ENCODE peak calls at places on chromosomes 7 and 10, in four cellular contexts. Q is stomach, U is body of pancreas, R is HCT116. S is an unnamed sample.
A peak's percentile ranks its signal among the peaks of the same experiment; 100 is the strongest.

GRCh38 chr7:1579481-1580421 is 9.9 kb upstream of the PSMG3 start:
- DNase-seq in Q (peak; percentile 74), U (peak; percentile 63), R (no peak), S (peak; percentile 50)

GRCh38 chr7:92782855-92783254 is 53.5 kb downstream of the CDK6 start:
- DNase-seq in Q (no peak), U (no peak), R (no peak), S (no peak)

GRCh38 chr10:64733980-64734379 is 1212.8 kb downstream of the REEP3 start:
- DNase-seq in Q (peak; percentile 28), U (peak; percentile 25), R (peak; percentile 33), S (peak; percentile 44)

GRCh38 chr7:28346972-28347371 is 65.3 kb upstream of the CREB5 start:
- DNase-seq in Q (no peak), U (no peak), R (no peak), S (no peak)

GRCh38 chr10:63133787-63134557 is 844 bp downstream of the NRBF2 start:
- DNase-seq in Q (peak; percentile 48), U (no peak), R (no peak), S (peak; percentile 42)

GRCh38 chr10:29435809-29436501 is 147.1 kb downstream of the LYZL1 start:
- DNase-seq in Q (no peak), U (no peak), R (no peak), S (no peak)

GRCh38 chr10:97025613-97026242 is 160.0 kb downstream of the SLIT1 start:
- DNase-seq in Q (peak; percentile 73), U (peak; percentile 78), R (peak; percentile 47), S (peak; percentile 86)

GRCh38 chr7:15015545-15016314 is 113.2 kb upstream of the DGKB start:
- DNase-seq in Q (peak; percentile 27), U (peak; percentile 79), R (peak; percentile 87), S (no peak)

GRCh38 chr7:21251166-21251806 is 176.6 kb upstream of the SP4 start:
- DNase-seq in Q (peak; percentile 28), U (peak; percentile 14), R (no peak), S (peak; percentile 73)

GRCh38 chr7:35004531-35005096 is 32.7 kb downstream of the DPY19L1 start:
- DNase-seq in Q (no peak), U (no peak), R (peak; percentile 71), S (no peak)

GRCh38 chr10:97810476-97810875 is 38.7 kb upstream of the SFRP5 start:
- DNase-seq in Q (no peak), U (no peak), R (peak; percentile 10), S (no peak)

GRCh38 chr10:94673614-94674321 is 9.8 kb upstream of the CYP2C18 start:
- DNase-seq in Q (no peak), U (no peak), R (no peak), S (peak; percentile 62)

GRCh38 chr7:151813997-151814396 is 62.9 kb downstream of the PRKAG2 start:
- DNase-seq in Q (no peak), U (no peak), R (no peak), S (no peak)

GRCh38 chr7:156002362-156003001 is 190.2 kb upstream of the SHH start:
- DNase-seq in Q (no peak), U (no peak), R (no peak), S (no peak)

GRCh38 chr10:83934062-83934461 is 205.2 kb upstream of the GHITM start:
- DNase-seq in Q (no peak), U (no peak), R (no peak), S (no peak)

GRCh38 chr10:86958831-86959736 is 685 bp downstream of the SNCG start:
- DNase-seq in Q (no peak), U (no peak), R (peak; percentile 62), S (no peak)

GRCh38 chr7:35736725-35737124 is 41.8 kb upstream of the HERPUD2 start:
- DNase-seq in Q (no peak), U (no peak), R (no peak), S (no peak)

GRCh38 chr7:105703207-105703930 is 122.1 kb upstream of the EFCAB10 start:
- DNase-seq in Q (no peak), U (no peak), R (no peak), S (no peak)

GRCh38 chr7:40298421-40298820 is 163.6 kb downstream of the SUGCT start:
- DNase-seq in Q (no peak), U (no peak), R (no peak), S (no peak)

GRCh38 chr7:149569025-149569725 is 71.6 kb upstream of the ZNF746 start:
- DNase-seq in Q (no peak), U (no peak), R (no peak), S (no peak)
- H3K4me3 ChIP-seq in Q (no peak overlapping the region), U (no peak overlapping the region), R (no peak overlapping the region), S (no peak overlapping the region)

GRCh38 chr7:43584200-43584586 is 1.3 kb downstream of the STK17A start:
- DNase-seq in Q (no peak), U (peak; percentile 62), R (no peak), S (no peak)
- TF ChIP-seq POLR2A in Q (no peak), U (no peak), R (no peak), S (no peak)

GRCh38 chr10:103542764-103543616 is 49.5 kb downstream of the NEURL1 start:
- DNase-seq in Q (peak; percentile 40), U (peak; percentile 54), R (peak; percentile 46), S (peak; percentile 55)
- H3K4me3 ChIP-seq in Q (peak overlapping the region; percentile 38), U (no peak overlapping the region), R (peak overlapping the region; percentile 29), S (peak overlapping the region; percentile 1)

GRCh38 chr7:100675581-100676350 is 2.2 kb downstream of the GNB2 start:
- DNase-seq in Q (peak; percentile 80), U (peak; percentile 84), R (no peak), S (peak; percentile 94)
- TF ChIP-seq POLR2A in Q (no peak), U (no peak), R (no peak), S (no peak)

GRCh38 chr7:27194641-27195379 is 5.1 kb downstream of the HOXA13 start:
- DNase-seq in Q (no peak), U (no peak), R (no peak), S (no peak)
- H3K4me3 ChIP-seq in Q (no peak overlapping the region), U (no peak overlapping the region), R (no peak overlapping the region), S (no peak overlapping the region)

DNA sequence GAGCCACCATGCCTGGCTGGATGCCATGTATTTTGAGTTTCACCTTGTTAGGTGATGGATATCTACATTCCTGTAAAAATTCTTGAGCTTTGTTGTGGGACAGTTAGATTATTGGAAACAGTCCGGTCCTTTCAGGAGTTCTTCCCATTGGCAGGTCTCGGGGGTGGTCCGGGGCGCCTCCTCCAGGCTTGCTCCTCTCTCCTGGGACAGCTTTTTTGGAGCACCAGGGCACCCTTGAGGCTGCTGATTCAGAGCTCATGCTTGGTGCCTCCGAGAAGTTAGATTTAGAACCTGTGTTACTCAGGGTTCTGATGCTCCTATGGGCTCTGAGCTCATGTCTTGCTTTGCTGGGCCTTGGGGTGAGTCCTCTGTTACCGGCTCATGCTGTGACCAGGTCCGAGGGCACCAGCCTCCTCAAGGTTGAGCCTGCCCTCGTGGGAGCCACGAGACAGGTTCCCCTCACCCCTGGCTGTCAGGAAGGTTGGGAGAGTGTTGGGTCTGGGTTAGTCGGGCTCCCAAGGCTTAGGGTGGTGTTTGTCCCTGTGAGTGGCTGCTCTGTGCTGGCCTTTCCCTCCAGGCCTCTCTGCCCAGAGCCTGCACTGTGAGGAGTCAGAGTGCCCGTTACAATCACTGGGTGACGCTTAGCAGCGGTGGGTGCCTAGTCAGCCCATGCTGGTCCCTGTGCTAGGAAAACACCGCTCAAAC is 6.0 kb downstream of the SPRN start:
- DNase-seq in Q (no peak), U (no peak), R (no peak), S (no peak)
- TF ChIP-seq POLR2A in Q (no peak), U (no peak), R (no peak), S (no peak)

DNA sequence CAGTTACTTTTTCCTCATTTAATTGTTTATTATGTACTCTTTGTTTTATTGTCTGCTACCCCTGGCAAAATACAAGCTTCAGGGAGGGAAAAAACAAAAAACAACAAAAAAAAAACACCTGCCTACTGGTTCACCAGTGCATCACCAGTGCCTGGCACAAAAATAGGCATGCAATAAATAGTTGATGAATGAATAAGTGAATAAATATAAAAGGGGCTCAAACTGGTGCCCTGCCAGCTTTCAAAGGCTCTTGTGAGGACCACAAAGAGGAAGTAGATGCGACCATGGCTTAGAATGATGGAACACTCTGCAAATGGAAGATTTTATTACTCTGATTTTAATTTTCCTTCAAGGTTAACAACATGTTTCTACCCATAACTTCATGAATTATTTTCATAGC is 213.0 kb upstream of the INHBA start:
- DNase-seq in Q (no peak), U (no peak), R (no peak), S (no peak)
- H3K4me3 ChIP-seq in Q (no peak overlapping the region), U (no peak overlapping the region), R (no peak overlapping the region), S (no peak overlapping the region)

GRCh38 chr10:71319042-71319799 is at the start of gene SLC29A3:
- DNase-seq in Q (peak; percentile 85), U (peak; percentile 83), R (peak; percentile 59), S (peak; percentile 86)
- TF ChIP-seq POLR2A in Q (no peak), U (peak; percentile 65), R (peak; percentile 61), S (peak; percentile 53)

DNA sequence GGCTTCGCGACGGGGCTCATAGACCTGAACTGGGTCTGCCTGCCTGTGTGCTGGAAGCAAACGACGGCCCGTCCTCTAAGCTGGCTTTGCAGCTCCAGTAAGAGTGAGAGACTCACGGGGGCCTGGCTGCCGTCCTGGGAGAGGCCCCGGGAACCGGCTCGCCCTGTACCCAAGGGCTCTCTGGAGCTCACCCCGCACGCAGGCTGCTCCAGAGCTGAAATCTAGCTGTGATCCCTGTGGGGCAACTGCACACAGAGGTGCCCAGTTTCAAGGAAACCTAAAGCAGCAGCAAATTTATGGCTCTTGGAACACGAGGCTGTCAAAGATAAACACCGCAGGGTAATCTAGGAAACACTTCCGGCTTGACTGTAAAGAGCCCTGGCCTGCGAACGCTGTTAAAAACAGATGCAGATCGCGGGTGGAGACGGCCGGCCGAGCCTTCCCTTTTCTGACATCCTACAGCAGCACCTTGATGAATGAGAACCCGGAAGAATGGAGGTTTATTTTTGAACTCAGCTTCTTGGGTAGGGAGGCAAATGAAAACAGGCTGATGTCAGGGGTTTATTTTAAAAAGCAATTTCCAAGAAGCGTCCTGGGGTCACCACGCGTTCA is 29.4 kb downstream of the AMZ1 start:
- DNase-seq in Q (peak; percentile 54), U (peak; percentile 40), R (no peak), S (peak; percentile 70)
- H3K4me3 ChIP-seq in Q (no peak overlapping the region), U (no peak overlapping the region), R (no peak overlapping the region), S (no peak overlapping the region)